ENCODE peak calls at places on chromosomes 7 and 10, in ten cellular contexts. S, C, Q, U, W, L, H, Z, B and J are unnamed samples.

GRCh38 chr7:39811161-39811614 is 138.9 kb upstream of the CDK13 start:
- DNase-seq in S (peak), C (no peak), Q (no peak), U (no peak), W (no peak), L (peak), H (peak), Z (no peak), B (peak), J (peak)

GRCh38 chr10:101001225-101002035 is 1.8 kb downstream of the LZTS2 start:
- DNase-seq in S (peak), C (no peak), Q (peak), U (peak), W (peak), L (peak), H (peak), Z (peak), B (peak), J (peak)

GRCh38 chr10:34333513-34333912 is 481.6 kb downstream of the PARD3 start:
- DNase-seq in S (peak), C (no peak), Q (no peak), U (no peak), W (no peak), L (peak), H (peak), Z (no peak), B (no peak), J (no peak)

GRCh38 chr7:92404170-92404614 is 43.1 kb upstream of the GATAD1 start:
- DNase-seq in S (no peak), C (no peak), Q (no peak), U (no peak), W (no peak), L (no peak), H (no peak), Z (no peak), B (no peak), J (no peak)

GRCh38 chr7:105216786-105217185 is 171.9 kb downstream of the SRPK2 start:
- DNase-seq in S (no peak), C (no peak), Q (no peak), U (no peak), W (no peak), L (no peak), H (no peak), Z (no peak), B (no peak), J (no peak)

GRCh38 chr10:119025336-119025735 is 4.2 kb upstream of the NANOS1 start:
- DNase-seq in S (peak), C (no peak), Q (peak), U (peak), W (peak), L (peak), H (peak), Z (peak), B (peak), J (peak)

GRCh38 chr7:5699951-5700384 is 81.5 kb downstream of the RNF216 start:
- DNase-seq in S (no peak), C (no peak), Q (no peak), U (no peak), W (no peak), L (no peak), H (peak), Z (no peak), B (no peak), J (no peak)

GRCh38 chr7:114212753-114213439 is 201.7 kb upstream of the FOXP2 start:
- DNase-seq in S (peak), C (no peak), Q (no peak), U (no peak), W (no peak), L (no peak), H (no peak), Z (no peak), B (no peak), J (no peak)

GRCh38 chr7:134691820-134692705 is 45.4 kb downstream of the BPGM start:
- DNase-seq in S (peak), C (no peak), Q (no peak), U (no peak), W (peak), L (peak), H (peak), Z (no peak), B (no peak), J (peak)

GRCh38 chr7:2509298-2509906 is 10.2 kb upstream of the LFNG start:
- DNase-seq in S (no peak), C (no peak), Q (no peak), U (no peak), W (no peak), L (no peak), H (no peak), Z (no peak), B (no peak), J (no peak)

GRCh38 chr10:70672993-70673928 is 955 bp downstream of the ADAMTS14 start:
- DNase-seq in S (peak), C (no peak), Q (no peak), U (peak), W (peak), L (peak), H (peak), Z (peak), B (peak), J (peak)

GRCh38 chr10:86658751-86659150 is 4.4 kb downstream of the OPN4 start:
- DNase-seq in S (no peak), C (no peak), Q (peak), U (no peak), W (no peak), L (no peak), H (no peak), Z (no peak), B (no peak), J (no peak)

GRCh38 chr7:101650579-101651081 is 21.5 kb upstream of the MYL10 start:
- DNase-seq in S (no peak), C (no peak), Q (no peak), U (no peak), W (no peak), L (no peak), H (no peak), Z (no peak), B (no peak), J (peak)

GRCh38 chr10:68721673-68721963 is 579 bp downstream of the CCAR1 start:
- DNase-seq in S (no peak), C (no peak), Q (no peak), U (no peak), W (no peak), L (no peak), H (no peak), Z (no peak), B (no peak), J (no peak)

GRCh38 chr7:158239290-158239981 is 348.2 kb downstream of the PTPRN2 start:
- DNase-seq in S (no peak), C (no peak), Q (no peak), U (no peak), W (no peak), L (no peak), H (no peak), Z (no peak), B (peak), J (no peak)

GRCh38 chr7:1939434-1940401 is 269.6 kb downstream of the ELFN1 start:
- DNase-seq in S (peak), C (no peak), Q (peak), U (peak), W (no peak), L (no peak), H (no peak), Z (peak), B (no peak), J (no peak)

GRCh38 chr7:112007185-112007584 is 199.0 kb downstream of the DOCK4 start:
- DNase-seq in S (no peak), C (no peak), Q (no peak), U (no peak), W (no peak), L (no peak), H (no peak), Z (no peak), B (no peak), J (no peak)

GRCh38 chr7:66145404-66145843 is 30.8 kb downstream of the CRCP start:
- DNase-seq in S (no peak), C (no peak), Q (peak), U (peak), W (peak), L (peak), H (peak), Z (peak), B (peak), J (peak)

GRCh38 chr7:7190142-7190541 is 7.8 kb downstream of the C1GALT1 start:
- DNase-seq in S (no peak), C (no peak), Q (no peak), U (no peak), W (no peak), L (peak), H (peak), Z (no peak), B (no peak), J (peak)

GRCh38 chr7:12757443-12757842 is 70.0 kb downstream of the ARL4A start:
- DNase-seq in S (peak), C (no peak), Q (no peak), U (no peak), W (no peak), L (peak), H (peak), Z (no peak), B (no peak), J (peak)

GRCh38 chr7:44678468-44679179 is 70.0 kb upstream of the ZMIZ2 start:
- DNase-seq in S (peak), C (no peak), Q (peak), U (no peak), W (peak), L (peak), H (peak), Z (peak), B (peak), J (peak)

GRCh38 chr10:101780187-101780817 is 2.9 kb downstream of the NPM3 start:
- DNase-seq in S (no peak), C (no peak), Q (no peak), U (no peak), W (no peak), L (no peak), H (no peak), Z (no peak), B (no peak), J (no peak)

GRCh38 chr10:14904316-14904732 is 25.7 kb downstream of the SUV39H2 start:
- DNase-seq in S (peak), C (no peak), Q (no peak), U (no peak), W (no peak), L (peak), H (peak), Z (no peak), B (no peak), J (peak)

GRCh38 chr10:11328264-11329054 is 283.0 kb downstream of the USP6NL start:
- DNase-seq in S (peak), C (no peak), Q (no peak), U (no peak), W (no peak), L (peak), H (no peak), Z (no peak), B (no peak), J (peak)
- H3K4me3 ChIP-seq in S (no peak), C (no peak), Q (no peak), U (no peak), W (no peak), L (peak), H (no peak), Z (no peak), B (no peak), J (peak)

GRCh38 chr7:129168219-129168991 is 20.0 kb upstream of the SMO start:
- DNase-seq in S (peak), C (no peak), Q (no peak), U (no peak), W (peak), L (no peak), H (no peak), Z (no peak), B (no peak), J (no peak)
- H3K4me3 ChIP-seq in S (peak), C (no peak), Q (no peak), U (peak), W (peak), L (no peak), H (no peak), Z (peak), B (peak), J (peak)

GRCh38 chr10:60607409-60607808 is 170.9 kb upstream of the CDK1 start:
- DNase-seq in S (no peak), C (no peak), Q (no peak), U (no peak), W (no peak), L (no peak), H (no peak), Z (no peak), B (no peak), J (no peak)
- H3K4me3 ChIP-seq in S (no peak), C (no peak), Q (no peak), U (no peak), W (no peak), L (no peak), H (no peak), Z (no peak), B (no peak), J (no peak)

DNA sequence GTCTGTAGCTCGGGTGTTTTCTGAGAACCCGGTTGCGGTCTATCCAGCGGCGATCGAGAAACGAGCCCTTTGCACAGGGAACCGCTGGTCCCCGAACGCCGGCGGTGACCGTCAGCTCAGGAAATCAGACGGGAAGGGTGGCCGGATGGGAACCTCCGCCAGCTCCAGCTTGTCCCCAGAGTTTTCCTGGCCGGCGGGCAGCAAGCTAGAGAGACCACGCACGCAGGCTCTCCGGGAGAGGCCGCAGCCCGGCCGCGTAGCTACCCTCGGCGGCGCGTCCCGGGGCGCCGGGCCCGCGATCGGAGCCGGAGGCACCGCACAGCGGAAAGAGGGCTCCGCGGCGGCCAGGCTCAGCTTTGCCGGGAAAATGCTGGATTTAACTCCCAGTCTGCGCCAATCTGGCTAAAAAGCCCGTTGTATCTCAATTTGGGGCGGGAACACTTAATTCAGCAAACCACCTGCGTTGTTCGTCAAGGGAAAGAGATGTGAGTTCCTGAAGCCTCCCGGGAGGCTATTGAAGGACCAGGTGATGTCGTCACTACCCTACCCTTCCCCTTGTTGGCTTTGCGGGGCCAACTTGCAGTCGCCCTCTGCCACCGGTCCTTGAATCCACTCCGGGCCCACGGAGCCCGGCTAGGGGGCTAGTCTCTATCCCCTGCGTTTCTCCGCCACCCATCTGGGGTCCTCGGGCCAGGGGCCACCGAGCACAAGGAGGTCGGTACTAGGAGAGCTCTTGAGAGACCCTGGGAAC is 859 bp upstream of the CH25H start:
- DNase-seq in S (no peak), C (peak), Q (peak), U (peak), W (peak), L (no peak), H (no peak), Z (peak), B (peak), J (peak)
- H3K4me3 ChIP-seq in S (peak), C (peak), Q (peak), U (peak), W (peak), L (peak), H (peak), Z (peak), B (peak), J (peak)

DNA sequence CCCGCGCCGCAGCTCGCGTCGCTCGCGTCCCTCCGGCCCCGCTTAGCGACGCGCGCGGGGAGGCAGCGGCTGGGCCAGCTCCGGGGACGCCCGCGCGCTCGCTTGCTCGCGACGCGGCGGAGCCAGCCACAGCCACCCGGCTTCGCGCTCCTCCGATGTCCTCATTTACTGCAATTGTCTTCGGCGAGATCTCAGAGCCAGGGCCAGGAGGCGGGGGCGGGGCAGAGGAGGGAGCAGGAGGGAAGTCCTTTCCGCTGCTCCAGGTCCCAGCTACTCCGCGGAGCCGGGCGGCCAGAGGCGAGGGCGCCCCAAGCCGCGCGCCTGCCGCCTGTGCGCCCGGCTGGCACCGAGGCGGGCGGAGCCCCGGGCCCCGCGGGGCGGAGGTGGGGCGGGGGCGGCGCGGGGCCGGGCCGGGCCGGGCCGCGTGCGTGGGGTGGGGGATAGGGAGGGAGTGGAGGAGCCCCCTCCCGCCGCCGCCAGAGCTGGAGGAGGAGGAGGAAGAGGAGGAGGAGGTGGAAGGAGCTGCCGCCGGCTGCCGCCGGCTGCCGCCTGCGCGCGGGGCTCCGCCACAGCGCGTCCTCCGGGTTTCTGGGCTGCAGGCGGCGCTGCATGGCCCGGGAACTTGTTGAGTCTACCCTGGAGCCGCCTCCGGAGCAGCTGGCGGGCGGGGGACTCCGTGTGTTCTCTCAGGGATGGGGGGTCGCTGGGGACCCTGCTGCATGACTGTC is at the start of gene INSYN2A:
- DNase-seq in S (peak), C (peak), Q (no peak), U (no peak), W (peak), L (peak), H (peak), Z (peak), B (peak), J (peak)
- H3K4me3 ChIP-seq in S (peak), C (peak), Q (peak), U (peak), W (peak), L (peak), H (peak), Z (peak), B (peak), J (peak)

DNA sequence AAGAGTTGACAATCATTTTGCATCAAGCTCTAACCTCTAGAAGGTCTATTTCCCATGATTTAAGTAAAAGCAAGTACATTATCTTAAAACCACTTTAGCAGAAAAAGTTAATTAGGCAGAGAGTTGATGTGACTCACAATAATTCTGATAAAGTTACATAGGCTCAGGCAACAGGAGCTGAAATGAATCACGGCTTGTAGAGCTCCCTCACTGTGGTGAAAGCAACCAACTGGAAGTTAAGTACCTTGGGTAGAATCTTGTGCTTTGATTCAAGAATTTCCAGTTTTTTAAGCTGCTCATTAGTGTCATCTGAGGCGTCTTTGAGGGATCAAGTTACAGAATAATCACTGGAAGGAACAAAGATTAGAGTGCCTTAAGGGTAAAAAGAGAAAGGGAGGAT is 68.9 kb upstream of the NFE2L3 start:
- DNase-seq in S (peak), C (no peak), Q (no peak), U (no peak), W (no peak), L (no peak), H (no peak), Z (no peak), B (no peak), J (peak)
- H3K4me3 ChIP-seq in S (no peak), C (no peak), Q (no peak), U (no peak), W (no peak), L (no peak), H (no peak), Z (no peak), B (no peak), J (no peak)

DNA sequence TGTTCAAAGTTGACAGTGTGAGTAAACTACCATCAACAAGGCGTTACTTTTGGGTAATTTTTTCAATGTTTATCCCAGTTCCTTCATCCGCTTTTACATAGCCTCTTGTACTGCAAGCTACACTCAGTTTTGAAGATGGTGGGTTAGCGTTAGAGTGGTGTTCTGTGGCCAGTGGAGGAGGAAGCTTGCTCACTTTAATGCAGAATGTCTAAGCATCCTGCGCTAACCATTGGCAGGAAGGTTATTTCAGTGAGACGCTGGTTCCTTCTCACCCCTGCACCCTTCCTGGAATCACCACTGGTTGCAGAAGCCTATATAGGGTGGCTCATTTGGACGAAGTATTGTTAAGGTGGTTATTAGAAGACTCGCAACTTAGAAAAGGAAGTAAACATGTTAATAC is 159.1 kb downstream of the CELF2 start:
- DNase-seq in S (no peak), C (no peak), Q (no peak), U (no peak), W (no peak), L (no peak), H (no peak), Z (no peak), B (no peak), J (no peak)
- H3K4me3 ChIP-seq in S (no peak), C (no peak), Q (peak), U (no peak), W (no peak), L (no peak), H (no peak), Z (no peak), B (no peak), J (no peak)

DNA sequence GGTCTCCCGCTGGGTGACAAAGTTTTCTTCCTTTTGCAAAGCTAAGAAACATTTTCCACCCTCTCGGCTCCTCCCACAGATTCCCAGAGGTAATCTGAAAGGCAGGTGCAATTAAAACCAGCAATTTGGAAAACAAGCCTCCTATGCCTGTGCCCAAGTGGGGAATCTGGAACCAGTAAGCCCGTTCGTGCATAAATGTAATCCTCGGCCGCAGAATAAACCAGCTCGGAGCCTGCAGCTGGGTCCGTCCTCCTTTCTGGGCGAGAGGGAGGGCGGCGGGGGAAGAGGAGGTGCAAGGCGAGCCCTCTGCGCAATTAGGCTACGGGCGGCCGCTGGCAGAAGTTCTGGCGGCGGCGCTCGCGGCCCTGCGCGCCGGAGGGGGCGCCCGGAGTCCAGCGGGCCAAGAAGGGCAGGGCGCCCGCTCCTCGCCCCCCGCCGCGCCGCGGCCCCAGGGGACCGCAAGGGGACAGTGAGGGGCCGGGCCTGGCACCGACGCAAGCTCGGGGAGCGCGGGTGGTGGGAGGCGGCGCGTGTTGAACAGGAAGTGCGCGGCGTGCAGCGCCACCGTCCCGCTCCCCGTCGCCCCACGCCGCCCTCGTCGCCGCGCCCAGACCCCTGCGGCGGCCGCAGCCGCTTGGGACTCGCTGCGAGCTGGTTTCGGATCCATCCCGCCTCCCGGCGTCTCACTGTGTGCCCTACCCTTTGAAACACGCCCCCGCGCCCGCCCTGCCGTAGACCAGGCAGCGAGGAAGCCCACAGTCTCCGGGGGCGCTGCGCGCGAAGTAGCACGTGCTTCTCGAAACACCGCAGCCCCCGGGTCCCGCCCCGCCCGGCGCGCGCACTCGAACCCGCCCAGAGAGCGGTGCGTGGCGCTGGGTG is at the start of gene PRKAG2:
- DNase-seq in S (peak), C (peak), Q (peak), U (peak), W (peak), L (peak), H (no peak), Z (peak), B (peak), J (peak)
- H3K4me3 ChIP-seq in S (peak), C (peak), Q (peak), U (peak), W (peak), L (peak), H (peak), Z (peak), B (peak), J (peak)

GRCh38 chr7:74031403-74032190 is 3.6 kb downstream of the ELN start:
- DNase-seq in S (no peak), C (no peak), Q (no peak), U (no peak), W (no peak), L (no peak), H (no peak), Z (no peak), B (no peak), J (no peak)
- H3K4me3 ChIP-seq in S (no peak), C (peak), Q (peak), U (no peak), W (no peak), L (no peak), H (no peak), Z (no peak), B (peak), J (peak)